ENCODE peak calls at places on chromosomes 4 and X, in six cellular contexts. One of them, this sample, is unnamed.

GRCh38 chr4:104451573-104451972 is 43.1 kb downstream of the CXXC4 start:
- DNase-seq in stimulated activated naive CD4-positive, alpha-beta T cell: no peak
- DNase-seq in activated T-helper 9 cell treated with anti-CD3 and anti-CD28 coated beads, Interleukin-2, amount 50 U/mL, for 16 hours: no peak
- DNase-seq in tibial nerve: no peak
- DNase-seq in H9: no peak
- DNase-seq in lower leg skin: no peak
- DNase-seq in this sample: no peak

GRCh38 chr4:114302472-114302871 is 296.1 kb upstream of the UGT8 start:
- DNase-seq in stimulated activated naive CD4-positive, alpha-beta T cell: no peak
- DNase-seq in activated T-helper 9 cell treated with anti-CD3 and anti-CD28 coated beads, Interleukin-2, amount 50 U/mL, for 16 hours: no peak
- DNase-seq in tibial nerve: no peak
- DNase-seq in H9: no peak
- DNase-seq in lower leg skin: no peak
- DNase-seq in this sample: no peak

GRCh38 chr4:40749717-40750460 is at the start of gene NSUN7:
- DNase-seq in stimulated activated naive CD4-positive, alpha-beta T cell: peak; percentile 2
- DNase-seq in activated T-helper 9 cell treated with anti-CD3 and anti-CD28 coated beads, Interleukin-2, amount 50 U/mL, for 16 hours: no peak
- DNase-seq in tibial nerve: no peak
- DNase-seq in H9: peak; percentile 96
- DNase-seq in lower leg skin: peak; percentile 30
- DNase-seq in this sample: no peak

GRCh38 chr4:76354517-76355473 is 48.3 kb downstream of the STBD1 start:
- DNase-seq in stimulated activated naive CD4-positive, alpha-beta T cell: no peak
- DNase-seq in activated T-helper 9 cell treated with anti-CD3 and anti-CD28 coated beads, Interleukin-2, amount 50 U/mL, for 16 hours: peak; percentile 3
- DNase-seq in tibial nerve: no peak
- DNase-seq in H9: no peak
- DNase-seq in lower leg skin: no peak
- DNase-seq in this sample: no peak

GRCh38 chr4:29540439-29541102 is 1179.6 kb upstream of the PCDH7 start:
- DNase-seq in stimulated activated naive CD4-positive, alpha-beta T cell: no peak
- DNase-seq in activated T-helper 9 cell treated with anti-CD3 and anti-CD28 coated beads, Interleukin-2, amount 50 U/mL, for 16 hours: no peak
- DNase-seq in tibial nerve: no peak
- DNase-seq in H9: no peak
- DNase-seq in lower leg skin: no peak
- DNase-seq in this sample: no peak

GRCh38 chrX:138986866-138987265 is 275.3 kb upstream of the FGF13 start:
- DNase-seq in stimulated activated naive CD4-positive, alpha-beta T cell: no peak
- DNase-seq in activated T-helper 9 cell treated with anti-CD3 and anti-CD28 coated beads, Interleukin-2, amount 50 U/mL, for 16 hours: no peak
- DNase-seq in tibial nerve: no peak
- DNase-seq in H9: no peak
- DNase-seq in lower leg skin: no peak
- DNase-seq in this sample: no peak

GRCh38 chr4:133146574-133147198 is 2.4 kb upstream of the PCDH10 start:
- DNase-seq in stimulated activated naive CD4-positive, alpha-beta T cell: no peak
- DNase-seq in activated T-helper 9 cell treated with anti-CD3 and anti-CD28 coated beads, Interleukin-2, amount 50 U/mL, for 16 hours: no peak
- DNase-seq in tibial nerve: no peak
- DNase-seq in H9: peak; percentile 82
- DNase-seq in lower leg skin: no peak
- DNase-seq in this sample: no peak

GRCh38 chr4:82431026-82431745 is 796 bp downstream of the ENOPH1 start:
- DNase-seq in stimulated activated naive CD4-positive, alpha-beta T cell: peak; percentile 43
- DNase-seq in activated T-helper 9 cell treated with anti-CD3 and anti-CD28 coated beads, Interleukin-2, amount 50 U/mL, for 16 hours: peak; percentile 24
- DNase-seq in tibial nerve: no peak
- DNase-seq in H9: peak; percentile 42
- DNase-seq in lower leg skin: no peak
- DNase-seq in this sample: peak; percentile 18

GRCh38 chrX:74420194-74421035 is 878 bp upstream of the SLC16A2 start:
- DNase-seq in stimulated activated naive CD4-positive, alpha-beta T cell: no peak
- DNase-seq in activated T-helper 9 cell treated with anti-CD3 and anti-CD28 coated beads, Interleukin-2, amount 50 U/mL, for 16 hours: no peak
- DNase-seq in tibial nerve: peak; percentile 35
- DNase-seq in H9: peak; percentile 76
- DNase-seq in lower leg skin: peak; percentile 34
- DNase-seq in this sample: no peak

GRCh38 chrX:107445636-107446035 is 3.8 kb upstream of the FRMPD3 start:
- DNase-seq in stimulated activated naive CD4-positive, alpha-beta T cell: no peak
- DNase-seq in activated T-helper 9 cell treated with anti-CD3 and anti-CD28 coated beads, Interleukin-2, amount 50 U/mL, for 16 hours: no peak
- DNase-seq in tibial nerve: no peak
- DNase-seq in H9: no peak
- DNase-seq in lower leg skin: no peak
- DNase-seq in this sample: no peak

GRCh38 chr4:80407246-80407645 is 71.7 kb downstream of the CFAP299 start:
- DNase-seq in stimulated activated naive CD4-positive, alpha-beta T cell: no peak
- DNase-seq in activated T-helper 9 cell treated with anti-CD3 and anti-CD28 coated beads, Interleukin-2, amount 50 U/mL, for 16 hours: no peak
- DNase-seq in tibial nerve: peak; percentile 17
- DNase-seq in H9: no peak
- DNase-seq in lower leg skin: peak; percentile 38
- DNase-seq in this sample: no peak

GRCh38 chrX:24732705-24733104 is 39.0 kb downstream of the POLA1 start:
- DNase-seq in stimulated activated naive CD4-positive, alpha-beta T cell: no peak
- DNase-seq in activated T-helper 9 cell treated with anti-CD3 and anti-CD28 coated beads, Interleukin-2, amount 50 U/mL, for 16 hours: no peak
- DNase-seq in tibial nerve: no peak
- DNase-seq in H9: no peak
- DNase-seq in lower leg skin: no peak
- DNase-seq in this sample: no peak